ENCODE peak calls at places on chromosomes 4 and X, in five cellular contexts. One of them, this sample, is unnamed.

GRCh38 chrX:110218591-110218990 is 99.3 kb downstream of the AMMECR1 start:
- DNase-seq in heart right ventricle: no peak
- DNase-seq in sigmoid colon: no peak
- DNase-seq in A673: peak; percentile 48
- DNase-seq in cardiac muscle cell: no peak
- DNase-seq in this sample: no peak

GRCh38 chr4:4801013-4801412 is 58.5 kb upstream of the MSX1 start:
- DNase-seq in A673: no peak
- DNase-seq in cardiac muscle cell: no peak
- DNase-seq in sigmoid colon: no peak
- DNase-seq in heart right ventricle: no peak
- DNase-seq in this sample: no peak

GRCh38 chr4:136818811-136819210 is 713.5 kb downstream of the PCDH18 start:
- DNase-seq in heart right ventricle: no peak
- DNase-seq in A673: peak; percentile 50
- DNase-seq in cardiac muscle cell: no peak
- DNase-seq in sigmoid colon: no peak
- DNase-seq in this sample: no peak

GRCh38 chr4:155071962-155072361 is 136.5 kb upstream of the NPY2R start:
- DNase-seq in A673: no peak
- DNase-seq in sigmoid colon: no peak
- DNase-seq in cardiac muscle cell: no peak
- DNase-seq in heart right ventricle: no peak
- DNase-seq in this sample: no peak

GRCh38 chrX:72308566-72309296 is 3.0 kb upstream of the CITED1 start:
- DNase-seq in sigmoid colon: peak; percentile 79
- DNase-seq in cardiac muscle cell: peak; percentile 71
- DNase-seq in A673: peak; percentile 83
- DNase-seq in heart right ventricle: peak; percentile 48
- DNase-seq in this sample: peak; percentile 61

GRCh38 chrX:135740683-135741149 is 27.3 kb downstream of the CT45A3 start:
- DNase-seq in A673: peak; percentile 62
- DNase-seq in cardiac muscle cell: no peak
- DNase-seq in sigmoid colon: no peak
- DNase-seq in heart right ventricle: no peak
- DNase-seq in this sample: no peak

GRCh38 chr4:89316187-89316586 is 8.6 kb upstream of the GPRIN3 start:
- DNase-seq in A673: no peak
- DNase-seq in sigmoid colon: no peak
- DNase-seq in heart right ventricle: no peak
- DNase-seq in cardiac muscle cell: no peak
- DNase-seq in this sample: no peak

GRCh38 chr4:184440593-184441358 is 33.6 kb downstream of the IRF2 start:
- DNase-seq in A673: no peak
- DNase-seq in cardiac muscle cell: no peak
- DNase-seq in sigmoid colon: no peak
- DNase-seq in heart right ventricle: no peak
- DNase-seq in this sample: no peak

GRCh38 chr4:81038636-81039350 is 8.3 kb downstream of the BMP3 start:
- DNase-seq in heart right ventricle: no peak
- DNase-seq in sigmoid colon: no peak
- DNase-seq in A673: no peak
- DNase-seq in cardiac muscle cell: no peak
- DNase-seq in this sample: no peak

GRCh38 chrX:108584617-108585211 is 145.1 kb downstream of the COL4A5 start:
- DNase-seq in cardiac muscle cell: peak; percentile 2
- DNase-seq in sigmoid colon: no peak
- DNase-seq in heart right ventricle: no peak
- DNase-seq in A673: peak; percentile 31
- DNase-seq in this sample: no peak

GRCh38 chrX:136147320-136147901 is at the start of gene FHL1:
- DNase-seq in heart right ventricle: peak; percentile 76
- DNase-seq in sigmoid colon: peak; percentile 90
- DNase-seq in cardiac muscle cell: peak; percentile 62
- DNase-seq in A673: peak; percentile 52
- DNase-seq in this sample: peak; percentile 80

GRCh38 chr4:156898373-156899117 is 73.1 kb downstream of the PDGFC start:
- DNase-seq in A673: peak; percentile 39
- DNase-seq in cardiac muscle cell: no peak
- DNase-seq in sigmoid colon: no peak
- DNase-seq in heart right ventricle: no peak
- DNase-seq in this sample: no peak

GRCh38 chrX:132615396-132616131 is 126.7 kb upstream of the MBNL3 start:
- DNase-seq in cardiac muscle cell: peak; percentile 79
- DNase-seq in heart right ventricle: no peak
- DNase-seq in A673: peak; percentile 56
- DNase-seq in sigmoid colon: no peak
- DNase-seq in this sample: no peak

GRCh38 chr4:8008391-8008790 is 68.7 kb upstream of the AFAP1 start:
- DNase-seq in A673: no peak
- DNase-seq in heart right ventricle: no peak
- DNase-seq in cardiac muscle cell: no peak
- DNase-seq in sigmoid colon: no peak
- DNase-seq in this sample: no peak

GRCh38 chr4:38846015-38846414 is 10.6 kb downstream of the TLR6 start:
- DNase-seq in cardiac muscle cell: no peak
- DNase-seq in sigmoid colon: no peak
- DNase-seq in A673: no peak
- DNase-seq in heart right ventricle: no peak
- DNase-seq in this sample: no peak

GRCh38 chrX:53088136-53088974 is 5.6 kb upstream of the KANTR start:
- DNase-seq in cardiac muscle cell: peak; percentile 84
- DNase-seq in sigmoid colon: peak; percentile 97
- DNase-seq in heart right ventricle: peak; percentile 79
- DNase-seq in A673: peak; percentile 88
- DNase-seq in this sample: peak; percentile 83

GRCh38 chr4:189032939-189033338 is 893.7 kb downstream of the TRIML1 start:
- DNase-seq in cardiac muscle cell: no peak
- DNase-seq in sigmoid colon: no peak
- DNase-seq in A673: no peak
- DNase-seq in heart right ventricle: no peak
- DNase-seq in this sample: no peak

GRCh38 chrX:56995271-56995994 is at the start of gene SPIN3:
- DNase-seq in A673: peak; percentile 59
- DNase-seq in heart right ventricle: peak; percentile 82
- DNase-seq in sigmoid colon: peak; percentile 89
- DNase-seq in cardiac muscle cell: peak; percentile 90
- DNase-seq in this sample: peak; percentile 79

GRCh38 chr4:1371151-1371830 is 24.3 kb downstream of the UVSSA start:
- DNase-seq in A673: no peak
- DNase-seq in cardiac muscle cell: no peak
- DNase-seq in sigmoid colon: peak; percentile 26
- DNase-seq in heart right ventricle: no peak
- DNase-seq in this sample: no peak

GRCh38 chr4:134117785-134118184 is 83.8 kb downstream of the PABPC4L start:
- DNase-seq in cardiac muscle cell: no peak
- DNase-seq in A673: no peak
- DNase-seq in heart right ventricle: no peak
- DNase-seq in sigmoid colon: no peak
- DNase-seq in this sample: no peak

GRCh38 chr4:825063-825968 is 613 bp downstream of the CPLX1 start:
- DNase-seq in cardiac muscle cell: peak; percentile 66
- DNase-seq in sigmoid colon: peak; percentile 53
- DNase-seq in A673: peak; percentile 39
- DNase-seq in heart right ventricle: peak; percentile 14
- DNase-seq in this sample: peak; percentile 47

GRCh38 chrX:73400136-73400748 is 46.6 kb upstream of the CDX4 start:
- DNase-seq in heart right ventricle: no peak
- DNase-seq in A673: no peak
- DNase-seq in cardiac muscle cell: no peak
- DNase-seq in sigmoid colon: no peak
- DNase-seq in this sample: no peak
- TF ChIP-seq CTCF in heart right ventricle: no peak
- TF ChIP-seq CTCF in A673: no peak
- TF ChIP-seq CTCF in cardiac muscle cell: no peak
- TF ChIP-seq CTCF in sigmoid colon: no peak
- TF ChIP-seq CTCF in this sample: no peak

DNA sequence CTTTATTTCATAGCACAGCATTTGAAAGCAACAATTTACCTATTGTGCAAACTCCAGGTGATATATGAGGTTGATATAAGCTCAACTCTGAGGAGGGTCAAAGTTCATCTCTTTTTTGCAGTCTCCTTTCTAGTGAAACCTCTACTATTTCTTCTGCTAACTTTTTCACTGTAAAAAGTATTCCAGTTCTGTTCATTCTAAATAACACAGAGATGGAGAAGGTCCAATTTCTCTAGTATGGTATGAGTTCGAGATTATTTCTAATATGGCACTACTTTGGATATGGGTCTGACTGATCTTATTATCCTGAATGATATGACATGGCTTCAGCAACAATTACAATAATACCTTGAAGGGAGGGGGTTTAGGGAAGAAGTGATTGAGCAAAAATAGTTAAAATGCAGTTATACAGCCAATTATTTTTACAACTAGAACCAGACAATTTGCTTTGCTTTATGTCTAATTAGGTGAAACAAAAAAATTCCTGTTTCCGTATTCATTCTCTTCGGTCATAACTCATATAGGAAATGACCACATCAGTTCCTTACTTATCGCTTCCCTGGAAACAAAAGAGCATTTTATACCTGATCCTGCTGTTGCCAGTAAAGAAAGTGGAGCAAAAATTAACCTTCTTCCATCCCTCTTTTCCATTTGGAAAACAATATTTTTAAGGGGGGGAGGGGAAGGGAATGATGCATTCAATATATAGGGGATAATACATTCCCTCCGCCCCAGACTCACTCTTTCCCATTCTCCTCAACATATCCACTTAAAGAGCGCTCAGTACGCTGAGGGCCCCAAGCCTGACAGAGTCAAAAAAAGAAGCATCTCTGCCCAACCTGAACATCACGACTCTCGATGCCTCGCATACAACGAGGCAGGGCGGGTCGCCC is 1.0 kb downstream of the TBC1D9 start:
- DNase-seq in A673: no peak
- DNase-seq in sigmoid colon: no peak
- DNase-seq in heart right ventricle: no peak
- DNase-seq in cardiac muscle cell: no peak
- DNase-seq in this sample: no peak
- H3K27ac ChIP-seq in A673: peak overlapping the region; percentile 89
- H3K27ac ChIP-seq in sigmoid colon: peak overlapping the region; percentile 98
- H3K27ac ChIP-seq in heart right ventricle: peak overlapping the region; percentile 98
- H3K27ac ChIP-seq in cardiac muscle cell: peak overlapping the region; percentile 82
- H3K27ac ChIP-seq in this sample: peak overlapping the region; percentile 86

GRCh38 chrX:45806410-45807121 is 605.9 kb upstream of the DIPK2B start:
- DNase-seq in cardiac muscle cell: peak; percentile 40
- DNase-seq in heart right ventricle: no peak
- DNase-seq in sigmoid colon: no peak
- DNase-seq in A673: no peak
- DNase-seq in this sample: no peak

GRCh38 chrX:45799576-45799975 is 598.9 kb upstream of the DIPK2B start:
- DNase-seq in A673: no peak
- DNase-seq in heart right ventricle: no peak
- DNase-seq in cardiac muscle cell: no peak
- DNase-seq in sigmoid colon: no peak
- DNase-seq in this sample: no peak

GRCh38 chrX:45807572-45808425 is 607.1 kb upstream of the DIPK2B start:
- DNase-seq in sigmoid colon: no peak
- DNase-seq in heart right ventricle: no peak
- DNase-seq in A673: peak; percentile 71
- DNase-seq in cardiac muscle cell: peak; percentile 9
- DNase-seq in this sample: no peak

GRCh38 chrX:45801554-45801953 is 600.9 kb upstream of the DIPK2B start:
- DNase-seq in heart right ventricle: no peak
- DNase-seq in A673: peak; percentile 78
- DNase-seq in sigmoid colon: no peak
- DNase-seq in cardiac muscle cell: peak; percentile 29
- DNase-seq in this sample: no peak

GRCh38 chrX:45803383-45803921 is 602.8 kb upstream of the DIPK2B start:
- DNase-seq in sigmoid colon: no peak
- DNase-seq in heart right ventricle: no peak
- DNase-seq in cardiac muscle cell: no peak
- DNase-seq in A673: peak; percentile 37
- DNase-seq in this sample: no peak
- H3K4me1 ChIP-seq in sigmoid colon: no peaks in the 10 kb centered on the region
- H3K4me1 ChIP-seq in heart right ventricle: no peaks in the 10 kb centered on the region
- H3K4me1 ChIP-seq in cardiac muscle cell: no peaks in the 10 kb centered on the region
- H3K4me1 ChIP-seq in A673: peaks cover 58% of the 10 kb centered on the region
- H3K4me1 ChIP-seq in this sample: no peaks in the 10 kb centered on the region

DNA sequence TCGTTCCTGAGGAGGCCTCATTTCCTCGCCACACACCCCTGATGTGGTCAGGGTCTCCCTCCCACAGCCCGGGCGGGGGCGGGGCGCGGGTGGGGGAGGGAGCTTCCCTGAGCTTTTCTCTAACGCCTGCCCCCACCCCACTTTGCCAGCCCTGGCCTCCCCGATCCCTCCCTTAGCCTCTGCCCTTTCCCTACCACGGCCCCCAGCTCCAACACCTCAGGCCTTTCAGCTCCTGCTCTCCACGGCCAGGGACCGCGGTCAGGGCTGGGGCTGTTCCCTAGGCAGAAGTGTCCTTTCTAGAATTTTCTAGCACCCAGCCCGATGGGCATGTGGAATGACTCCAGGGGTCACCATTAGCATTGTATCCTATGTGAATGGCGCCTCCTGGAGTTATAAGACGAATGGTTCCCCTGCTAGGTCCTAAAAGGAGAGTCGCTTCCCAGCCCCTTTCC is 201.3 kb upstream of the BCOR start:
- DNase-seq in A673: no peak
- DNase-seq in cardiac muscle cell: peak; percentile 71
- DNase-seq in sigmoid colon: no peak
- DNase-seq in heart right ventricle: no peak
- DNase-seq in this sample: no peak
- TF ChIP-seq CTCF in A673: peak; percentile 43
- TF ChIP-seq CTCF in cardiac muscle cell: peak; percentile 42
- TF ChIP-seq CTCF in sigmoid colon: no peak
- TF ChIP-seq CTCF in heart right ventricle: peak; percentile 31
- TF ChIP-seq CTCF in this sample: no peak